ENCODE peak calls at places on chromosome 1, in six cellular contexts. V, X, B, Q, O and K are unnamed samples.

GRCh38 chr1:98920441-98921110 is 84.1 kb downstream of the PLPPR5 start:
- DNase-seq in V (no peak), X (peak; percentile 77), B (peak; percentile 75), Q (no peak), O (no peak), K (peak; percentile 71)

GRCh38 chr1:87250336-87250735 is 78.3 kb upstream of the LMO4 start:
- DNase-seq in V (no peak), X (no peak), B (no peak), Q (no peak), O (no peak), K (no peak)

GRCh38 chr1:71565267-71565666 is 484.4 kb upstream of the ZRANB2 start:
- DNase-seq in V (no peak), X (peak; percentile 83), B (peak; percentile 76), Q (peak; percentile 25), O (no peak), K (no peak)

GRCh38 chr1:203622486-203622885 is 4.1 kb upstream of the ATP2B4 start:
- DNase-seq in V (no peak), X (no peak), B (no peak), Q (no peak), O (no peak), K (no peak)

GRCh38 chr1:180188103-180188506 is 33.4 kb downstream of the QSOX1 start:
- DNase-seq in V (no peak), X (peak; percentile 35), B (peak; percentile 50), Q (peak; percentile 45), O (no peak), K (peak; percentile 29)

GRCh38 chr1:35555601-35556477 is 1.4 kb downstream of the KIAA0319L start:
- DNase-seq in V (no peak), X (peak; percentile 78), B (peak; percentile 92), Q (no peak), O (no peak), K (no peak)

GRCh38 chr1:68974447-68974846 is 477.6 kb upstream of the DEPDC1 start:
- DNase-seq in V (no peak), X (no peak), B (no peak), Q (no peak), O (no peak), K (no peak)

GRCh38 chr1:211788626-211789025 is 41.9 kb downstream of the LPGAT1 start:
- DNase-seq in V (no peak), X (peak; percentile 50), B (no peak), Q (no peak), O (no peak), K (no peak)

GRCh38 chr1:157312270-157312812 is 174.1 kb upstream of the ETV3 start:
- DNase-seq in V (no peak), X (no peak), B (no peak), Q (no peak), O (no peak), K (peak; percentile 18)

GRCh38 chr1:155126494-155127104 is 1.1 kb upstream of the EFNA1 start:
- DNase-seq in V (no peak), X (peak; percentile 27), B (no peak), Q (peak; percentile 54), O (no peak), K (peak; percentile 38)

GRCh38 chr1:29339176-29339575 is 102.9 kb downstream of the PTPRU start:
- DNase-seq in V (no peak), X (no peak), B (no peak), Q (no peak), O (no peak), K (no peak)

GRCh38 chr1:197042676-197043341 is 24.3 kb downstream of the F13B start:
- DNase-seq in V (no peak), X (no peak), B (no peak), Q (no peak), O (no peak), K (no peak)

GRCh38 chr1:153880962-153881361 is 41.8 kb downstream of the GATAD2B start:
- DNase-seq in V (no peak), X (peak; percentile 98), B (peak; percentile 77), Q (peak; percentile 78), O (no peak), K (peak; percentile 97)

GRCh38 chr1:203682401-203683383 is 56.1 kb downstream of the ATP2B4 start:
- DNase-seq in V (no peak), X (peak; percentile 34), B (no peak), Q (no peak), O (peak; percentile 91), K (no peak)

GRCh38 chr1:6601049-6601864 is 1.4 kb downstream of the KLHL21 start:
- DNase-seq in V (no peak), X (peak; percentile 97), B (peak; percentile 99), Q (peak; percentile 91), O (peak; percentile 68), K (peak; percentile 91)

GRCh38 chr1:210747890-210748289 is 386.1 kb downstream of the KCNH1 start:
- DNase-seq in V (no peak), X (no peak), B (no peak), Q (no peak), O (no peak), K (no peak)

GRCh38 chr1:112141301-112141700 is 151.8 kb upstream of the KCND3 start:
- DNase-seq in V (no peak), X (no peak), B (no peak), Q (no peak), O (no peak), K (no peak)

GRCh38 chr1:17188889-17189631 is 15.9 kb upstream of the PADI1 start:
- DNase-seq in V (no peak), X (no peak), B (no peak), Q (no peak), O (no peak), K (no peak)

GRCh38 chr1:72397786-72398185 is 115.4 kb upstream of the NEGR1 start:
- DNase-seq in V (no peak), X (peak; percentile 74), B (peak; percentile 50), Q (no peak), O (no peak), K (peak; percentile 90)

GRCh38 chr1:162070825-162071224 is 1.3 kb downstream of the NOS1AP start:
- DNase-seq in V (no peak), X (no peak), B (peak; percentile 2), Q (peak; percentile 18), O (no peak), K (no peak)

GRCh38 chr1:89721351-89721750 is 88.4 kb downstream of the LRRC8C start:
- DNase-seq in V (no peak), X (peak; percentile 57), B (peak; percentile 59), Q (no peak), O (no peak), K (peak; percentile 22)

GRCh38 chr1:168180148-168180524 is 1.4 kb downstream of the TIPRL start:
- DNase-seq in V (no peak), X (no peak), B (peak; percentile 13), Q (no peak), O (no peak), K (no peak)

GRCh38 chr1:91591175-91591968 is 90.7 kb downstream of the CDC7 start:
- DNase-seq in V (no peak), X (no peak), B (no peak), Q (no peak), O (no peak), K (no peak)

GRCh38 chr1:25837253-25837875 is 17.6 kb downstream of the MTFR1L start:
- DNase-seq in V (no peak), X (no peak), B (peak; percentile 22), Q (no peak), O (no peak), K (no peak)

GRCh38 chr1:66535853-66536252 is 1.9 kb downstream of the SGIP1 start:
- DNase-seq in V (no peak), X (no peak), B (no peak), Q (no peak), O (no peak), K (no peak)

GRCh38 chr1:6521502-6521901 is 30.0 kb upstream of the PLEKHG5 start:
- DNase-seq in V (no peak), X (peak; percentile 41), B (peak; percentile 85), Q (no peak), O (no peak), K (no peak)

GRCh38 chr1:235999259-235999925 is 65.5 kb downstream of the NID1 start:
- DNase-seq in V (no peak), X (peak; percentile 99), B (peak; percentile 97), Q (no peak), O (peak; percentile 31), K (peak; percentile 97)

GRCh38 chr1:64378826-64379225 is 91.1 kb upstream of the CACHD1 start:
- DNase-seq in V (no peak), X (no peak), B (no peak), Q (no peak), O (no peak), K (no peak)
- TF ChIP-seq CTCF in V (no peak), X (peak; percentile 3), B (no peak), Q (no peak), O (peak; percentile 23), K (no peak)

GRCh38 chr1:208008534-208008933 is 97.6 kb upstream of the CD34 start:
- DNase-seq in V (no peak), X (no peak), B (no peak), Q (no peak), O (no peak), K (no peak)
- H3K27ac ChIP-seq in V (no peak overlapping the region), X (no peak overlapping the region), B (no peak overlapping the region), Q (no peak overlapping the region), O (no peak overlapping the region), K (peak overlapping the region; percentile 84)

GRCh38 chr1:53617382-53618217 is 121.4 kb downstream of the GLIS1 start:
- DNase-seq in V (no peak), X (peak; percentile 94), B (no peak), Q (no peak), O (no peak), K (no peak)

GRCh38 chr1:53616927-53617326 is 122.0 kb downstream of the GLIS1 start:
- DNase-seq in V (no peak), X (peak; percentile 26), B (no peak), Q (no peak), O (no peak), K (no peak)

GRCh38 chr1:53615101-53615500 is 123.9 kb downstream of the GLIS1 start:
- DNase-seq in V (no peak), X (no peak), B (no peak), Q (no peak), O (no peak), K (no peak)

GRCh38 chr1:53616511-53616910 is 122.5 kb downstream of the GLIS1 start:
- DNase-seq in V (no peak), X (no peak), B (no peak), Q (no peak), O (no peak), K (no peak)

GRCh38 chr1:53614231-53615021 is 124.5 kb downstream of the GLIS1 start:
- DNase-seq in V (no peak), X (no peak), B (no peak), Q (no peak), O (no peak), K (no peak)
- H3K4me3 ChIP-seq in V (no peak overlapping the region), X (no peak overlapping the region), B (no peak overlapping the region), Q (no peak overlapping the region), O (no peak overlapping the region), K (no peak overlapping the region)

GRCh38 chr1:10687782-10688408 is 108.6 kb downstream of the CASZ1 start:
- DNase-seq in V (no peak), X (no peak), B (no peak), Q (no peak), O (no peak), K (no peak)

GRCh38 chr1:10685196-10685850 is 111.1 kb downstream of the CASZ1 start:
- DNase-seq in V (no peak), X (no peak), B (no peak), Q (no peak), O (no peak), K (no peak)

GRCh38 chr1:10687142-10687715 is 109.2 kb downstream of the CASZ1 start:
- DNase-seq in V (no peak), X (no peak), B (no peak), Q (no peak), O (no peak), K (no peak)

GRCh38 chr1:10685851-10686403 is 110.5 kb downstream of the CASZ1 start:
- DNase-seq in V (no peak), X (peak; percentile 16), B (no peak), Q (no peak), O (no peak), K (no peak)

GRCh38 chr1:10686404-10687040 is 109.9 kb downstream of the CASZ1 start:
- DNase-seq in V (no peak), X (no peak), B (no peak), Q (no peak), O (no peak), K (no peak)
- TF ChIP-seq CTCF in V (no peak), X (no peak), B (no peak), Q (no peak), O (no peak), K (peak; percentile 13)